ENCODE peak calls at places on chromosomes 12 and 14, in nine cellular contexts. D, Q, R, Y, L, V, J, S and B are unnamed samples.

GRCh38 chr12:92987362-92987761 is 58.3 kb upstream of the EEA1 start:
- DNase-seq in D (no peak), Q (no peak), R (no peak), Y (peak; percentile 62), L (no peak), V (no peak), J (peak; percentile 89), S (peak; percentile 67), B (peak; percentile 48)

GRCh38 chr14:21346532-21347135 is 37.2 kb downstream of the SUPT16H start:
- DNase-seq in D (no peak), Q (no peak), R (no peak), Y (peak; percentile 23), L (no peak), V (no peak), J (no peak), S (no peak), B (no peak)

GRCh38 chr12:3670083-3670620 is 82.8 kb downstream of the CRACR2A start:
- DNase-seq in D (no peak), Q (no peak), R (no peak), Y (no peak), L (no peak), V (no peak), J (no peak), S (no peak), B (no peak)

GRCh38 chr12:103561174-103561573 is 25.9 kb upstream of the STAB2 start:
- DNase-seq in D (no peak), Q (no peak), R (no peak), Y (no peak), L (no peak), V (no peak), J (peak; percentile 33), S (no peak), B (no peak)

GRCh38 chr12:32922546-32923297 is 26.1 kb upstream of the PKP2 start:
- DNase-seq in D (no peak), Q (no peak), R (no peak), Y (no peak), L (no peak), V (no peak), J (no peak), S (no peak), B (no peak)

GRCh38 chr12:57604454-57605307 is at the start of gene DTX3:
- DNase-seq in D (peak; percentile 23), Q (no peak), R (peak; percentile 57), Y (no peak), L (peak; percentile 50), V (no peak), J (peak; percentile 45), S (peak; percentile 35), B (no peak)

GRCh38 chr12:26182377-26182776 is 13.0 kb upstream of the SSPN start:
- DNase-seq in D (no peak), Q (no peak), R (no peak), Y (no peak), L (no peak), V (no peak), J (no peak), S (no peak), B (no peak)

GRCh38 chr14:44589180-44589579 is 82.1 kb upstream of the FSCB start:
- DNase-seq in D (no peak), Q (no peak), R (no peak), Y (no peak), L (no peak), V (no peak), J (no peak), S (no peak), B (no peak)

GRCh38 chr12:122646568-122647220 is 56.5 kb downstream of the HCAR2 start:
- DNase-seq in D (no peak), Q (no peak), R (no peak), Y (peak; percentile 89), L (no peak), V (peak; percentile 17), J (peak; percentile 73), S (peak; percentile 36), B (peak; percentile 47)

GRCh38 chr14:71235865-71236264 is 328.6 kb downstream of the PCNX1 start:
- DNase-seq in D (no peak), Q (no peak), R (no peak), Y (no peak), L (peak; percentile 26), V (no peak), J (peak; percentile 33), S (peak; percentile 61), B (no peak)

GRCh38 chr14:99663716-99664635 is 19.0 kb downstream of the HHIPL1 start:
- DNase-seq in D (no peak), Q (no peak), R (no peak), Y (no peak), L (no peak), V (no peak), J (no peak), S (no peak), B (no peak)

GRCh38 chr14:76196980-76197379 is 45.3 kb downstream of the GPATCH2L start:
- DNase-seq in D (no peak), Q (no peak), R (no peak), Y (no peak), L (no peak), V (no peak), J (no peak), S (no peak), B (no peak)

GRCh38 chr12:76449572-76449971 is 101.4 kb upstream of the BBS10 start:
- DNase-seq in D (no peak), Q (no peak), R (no peak), Y (peak; percentile 29), L (no peak), V (no peak), J (peak; percentile 71), S (no peak), B (peak; percentile 27)

GRCh38 chr12:3600039-3600720 is 109.2 kb downstream of the PRMT8 start:
- DNase-seq in D (no peak), Q (no peak), R (no peak), Y (no peak), L (no peak), V (no peak), J (no peak), S (no peak), B (no peak)

GRCh38 chr14:103246089-103246488 is 87.9 kb upstream of the EIF5 start:
- DNase-seq in D (no peak), Q (no peak), R (no peak), Y (no peak), L (no peak), V (no peak), J (no peak), S (no peak), B (no peak)

GRCh38 chr12:116737774-116738657 is at the start of the genes RNFT2 and SPRING1:
- DNase-seq in D (peak; percentile 99), Q (peak; percentile 100), R (peak; percentile 99), Y (peak; percentile 99), L (peak; percentile 98), V (peak; percentile 98), J (peak; percentile 100), S (peak; percentile 99), B (peak; percentile 99)

GRCh38 chr12:47812797-47813490 is 6.8 kb downstream of the HDAC7 start:
- DNase-seq in D (peak; percentile 88), Q (peak; percentile 97), R (peak; percentile 71), Y (peak; percentile 92), L (peak; percentile 90), V (peak; percentile 86), J (peak; percentile 91), S (peak; percentile 87), B (peak; percentile 79)

GRCh38 chr14:24852312-24853060 is 197.5 kb downstream of the STXBP6 start:
- DNase-seq in D (no peak), Q (no peak), R (no peak), Y (no peak), L (no peak), V (no peak), J (no peak), S (no peak), B (no peak)

GRCh38 chr14:60658116-60658515 is 8.8 kb upstream of the SIX1 start:
- DNase-seq in D (no peak), Q (no peak), R (no peak), Y (no peak), L (no peak), V (no peak), J (no peak), S (no peak), B (no peak)
- H3K4me3 ChIP-seq in D (no peak overlapping the region), Q (peak overlapping the region; percentile 89), R (no peak overlapping the region), Y (peak overlapping the region; percentile 71), L (peak overlapping the region; percentile 67), V (no peak overlapping the region), J (peak overlapping the region; percentile 51), S (no peak overlapping the region), B (peak overlapping the region; percentile 79)

GRCh38 chr14:105745433-105746123 is 219.2 kb downstream of the TMEM121 start:
- DNase-seq in D (no peak), Q (peak; percentile 43), R (no peak), Y (no peak), L (no peak), V (no peak), J (no peak), S (no peak), B (no peak)
- H3K4me3 ChIP-seq in D (no peak overlapping the region), Q (no peak overlapping the region), R (no peak overlapping the region), Y (no peak overlapping the region), L (no peak overlapping the region), V (no peak overlapping the region), J (no peak overlapping the region), S (no peak overlapping the region), B (no peak overlapping the region)

GRCh38 chr14:91302391-91302790 is 57.9 kb upstream of the GPR68 start:
- DNase-seq in D (no peak), Q (no peak), R (no peak), Y (no peak), L (no peak), V (no peak), J (no peak), S (no peak), B (no peak)

GRCh38 chr14:91303091-91303923 is 58.8 kb upstream of the GPR68 start:
- DNase-seq in D (peak; percentile 58), Q (no peak), R (no peak), Y (no peak), L (peak; percentile 72), V (no peak), J (peak; percentile 59), S (no peak), B (no peak)

GRCh38 chr14:91305650-91306431 is 61.3 kb upstream of the GPR68 start:
- DNase-seq in D (no peak), Q (peak; percentile 7), R (no peak), Y (no peak), L (no peak), V (no peak), J (no peak), S (no peak), B (no peak)

GRCh38 chr14:91306547-91306946 is 62.0 kb upstream of the GPR68 start:
- DNase-seq in D (no peak), Q (no peak), R (no peak), Y (no peak), L (no peak), V (no peak), J (no peak), S (no peak), B (no peak)

DNA sequence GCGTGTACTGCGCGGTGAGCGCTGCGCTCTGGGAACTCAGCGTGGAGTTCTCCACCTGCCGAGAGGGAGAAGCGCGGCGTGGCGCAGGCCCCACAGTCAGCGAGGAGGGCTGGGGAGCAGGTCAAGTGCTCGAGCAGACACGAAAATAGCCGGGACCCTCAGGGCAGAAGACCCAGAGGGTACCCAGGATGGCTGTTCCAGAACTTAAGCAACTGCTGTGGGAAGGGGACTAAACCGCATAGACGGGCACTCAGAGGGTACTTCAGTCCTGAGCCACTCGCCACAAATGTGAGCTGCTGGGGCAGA is 59.4 kb upstream of the GPR68 start:
- DNase-seq in D (no peak), Q (no peak), R (no peak), Y (no peak), L (no peak), V (no peak), J (no peak), S (no peak), B (no peak)
- H3K4me3 ChIP-seq in D (no peak overlapping the region), Q (no peak overlapping the region), R (no peak overlapping the region), Y (no peak overlapping the region), L (no peak overlapping the region), V (no peak overlapping the region), J (no peak overlapping the region), S (no peak overlapping the region), B (no peak overlapping the region)

GRCh38 chr14:53003776-53004175 is 52.9 kb upstream of the FERMT2 start:
- DNase-seq in D (no peak), Q (no peak), R (no peak), Y (no peak), L (no peak), V (no peak), J (no peak), S (no peak), B (no peak)
- H3K4me3 ChIP-seq in D (no peak overlapping the region), Q (no peak overlapping the region), R (no peak overlapping the region), Y (no peak overlapping the region), L (no peak overlapping the region), V (no peak overlapping the region), J (no peak overlapping the region), S (no peak overlapping the region), B (no peak overlapping the region)